ENCODE peak calls at places on chromosomes 11 and 22, in ten cellular contexts. One of them, this sample, is unnamed.

GRCh38 chr11:122796128-122796717 is 42.1 kb upstream of the CRTAM start:
- DNase-seq in amniotic stem cell: no peak
- DNase-seq in BJ: no peak
- DNase-seq in IMR-90: peak
- DNase-seq in activated CD4-positive, alpha-beta T cell treated with anti-CD3 and anti-CD28 coated beads, Interleukin-2, amount 50 U/mL, for 4 hours: peak
- DNase-seq in retina: no peak
- DNase-seq in aorta: no peak
- DNase-seq in HCEC 1CT: peak
- DNase-seq in lower lobe of right lung: peak
- DNase-seq in left lung: peak
- DNase-seq in this sample: no peak

GRCh38 chr22:27934069-27934468 is 15.0 kb upstream of the PITPNB start:
- DNase-seq in aorta: no peak
- DNase-seq in activated CD4-positive, alpha-beta T cell treated with anti-CD3 and anti-CD28 coated beads, Interleukin-2, amount 50 U/mL, for 4 hours: no peak
- DNase-seq in HCEC 1CT: no peak
- DNase-seq in left lung: no peak
- DNase-seq in lower lobe of right lung: no peak
- DNase-seq in retina: no peak
- DNase-seq in amniotic stem cell: no peak
- DNase-seq in IMR-90: no peak
- DNase-seq in BJ: no peak
- DNase-seq in this sample: no peak

GRCh38 chr22:44410396-44411056 is 87.5 kb downstream of the RTL6 start:
- DNase-seq in left lung: peak
- DNase-seq in IMR-90: no peak
- DNase-seq in BJ: no peak
- DNase-seq in retina: no peak
- DNase-seq in lower lobe of right lung: peak
- DNase-seq in activated CD4-positive, alpha-beta T cell treated with anti-CD3 and anti-CD28 coated beads, Interleukin-2, amount 50 U/mL, for 4 hours: no peak
- DNase-seq in HCEC 1CT: no peak
- DNase-seq in amniotic stem cell: no peak
- DNase-seq in aorta: no peak
- DNase-seq in this sample: no peak

GRCh38 chr11:10514713-10515112 is 26.3 kb downstream of the RNF141 start:
- DNase-seq in aorta: no peak
- DNase-seq in activated CD4-positive, alpha-beta T cell treated with anti-CD3 and anti-CD28 coated beads, Interleukin-2, amount 50 U/mL, for 4 hours: no peak
- DNase-seq in left lung: no peak
- DNase-seq in retina: no peak
- DNase-seq in HCEC 1CT: no peak
- DNase-seq in lower lobe of right lung: no peak
- DNase-seq in BJ: no peak
- DNase-seq in amniotic stem cell: no peak
- DNase-seq in IMR-90: peak
- DNase-seq in this sample: no peak

GRCh38 chr11:85811624-85812023 is 683 bp upstream of the SYTL2 start:
- DNase-seq in retina: no peak
- DNase-seq in BJ: no peak
- DNase-seq in activated CD4-positive, alpha-beta T cell treated with anti-CD3 and anti-CD28 coated beads, Interleukin-2, amount 50 U/mL, for 4 hours: no peak
- DNase-seq in aorta: no peak
- DNase-seq in left lung: no peak
- DNase-seq in amniotic stem cell: no peak
- DNase-seq in lower lobe of right lung: no peak
- DNase-seq in IMR-90: no peak
- DNase-seq in HCEC 1CT: no peak
- DNase-seq in this sample: no peak

GRCh38 chr11:2466869-2467694 is 22.3 kb downstream of the KCNQ1 start:
- DNase-seq in HCEC 1CT: no peak
- DNase-seq in retina: no peak
- DNase-seq in activated CD4-positive, alpha-beta T cell treated with anti-CD3 and anti-CD28 coated beads, Interleukin-2, amount 50 U/mL, for 4 hours: no peak
- DNase-seq in left lung: peak
- DNase-seq in BJ: no peak
- DNase-seq in aorta: no peak
- DNase-seq in lower lobe of right lung: no peak
- DNase-seq in amniotic stem cell: no peak
- DNase-seq in IMR-90: no peak
- DNase-seq in this sample: peak

GRCh38 chr11:42544726-42545125 is 767.1 kb upstream of the API5 start:
- DNase-seq in retina: no peak
- DNase-seq in HCEC 1CT: no peak
- DNase-seq in activated CD4-positive, alpha-beta T cell treated with anti-CD3 and anti-CD28 coated beads, Interleukin-2, amount 50 U/mL, for 4 hours: no peak
- DNase-seq in IMR-90: no peak
- DNase-seq in aorta: no peak
- DNase-seq in amniotic stem cell: no peak
- DNase-seq in left lung: no peak
- DNase-seq in lower lobe of right lung: no peak
- DNase-seq in BJ: no peak
- DNase-seq in this sample: no peak

GRCh38 chr11:6733326-6734030 is 38.3 kb downstream of the OR2AG2 start:
- DNase-seq in BJ: no peak
- DNase-seq in retina: no peak
- DNase-seq in IMR-90: no peak
- DNase-seq in left lung: no peak
- DNase-seq in activated CD4-positive, alpha-beta T cell treated with anti-CD3 and anti-CD28 coated beads, Interleukin-2, amount 50 U/mL, for 4 hours: no peak
- DNase-seq in HCEC 1CT: no peak
- DNase-seq in lower lobe of right lung: no peak
- DNase-seq in amniotic stem cell: no peak
- DNase-seq in aorta: no peak
- DNase-seq in this sample: no peak

GRCh38 chr22:46281866-46282678 is 14.3 kb downstream of the TTC38 start:
- DNase-seq in aorta: no peak
- DNase-seq in BJ: no peak
- DNase-seq in HCEC 1CT: no peak
- DNase-seq in activated CD4-positive, alpha-beta T cell treated with anti-CD3 and anti-CD28 coated beads, Interleukin-2, amount 50 U/mL, for 4 hours: no peak
- DNase-seq in lower lobe of right lung: no peak
- DNase-seq in left lung: no peak
- DNase-seq in amniotic stem cell: no peak
- DNase-seq in retina: no peak
- DNase-seq in IMR-90: no peak
- DNase-seq in this sample: no peak

GRCh38 chr22:41009222-41009948 is 58.2 kb downstream of the RBX1 start:
- DNase-seq in BJ: no peak
- DNase-seq in left lung: peak
- DNase-seq in lower lobe of right lung: peak
- DNase-seq in amniotic stem cell: no peak
- DNase-seq in activated CD4-positive, alpha-beta T cell treated with anti-CD3 and anti-CD28 coated beads, Interleukin-2, amount 50 U/mL, for 4 hours: no peak
- DNase-seq in retina: no peak
- DNase-seq in IMR-90: peak
- DNase-seq in HCEC 1CT: peak
- DNase-seq in aorta: no peak
- DNase-seq in this sample: no peak

GRCh38 chr11:27291302-27291889 is 71.6 kb downstream of the CCDC34 start:
- DNase-seq in HCEC 1CT: no peak
- DNase-seq in retina: peak
- DNase-seq in IMR-90: no peak
- DNase-seq in activated CD4-positive, alpha-beta T cell treated with anti-CD3 and anti-CD28 coated beads, Interleukin-2, amount 50 U/mL, for 4 hours: no peak
- DNase-seq in left lung: no peak
- DNase-seq in amniotic stem cell: no peak
- DNase-seq in lower lobe of right lung: no peak
- DNase-seq in BJ: no peak
- DNase-seq in aorta: no peak
- DNase-seq in this sample: no peak

GRCh38 chr11:113387605-113388211 is at the start of gene ANKK1:
- DNase-seq in BJ: no peak
- DNase-seq in retina: peak
- DNase-seq in HCEC 1CT: no peak
- DNase-seq in IMR-90: no peak
- DNase-seq in aorta: no peak
- DNase-seq in amniotic stem cell: no peak
- DNase-seq in lower lobe of right lung: no peak
- DNase-seq in left lung: no peak
- DNase-seq in activated CD4-positive, alpha-beta T cell treated with anti-CD3 and anti-CD28 coated beads, Interleukin-2, amount 50 U/mL, for 4 hours: no peak
- DNase-seq in this sample: no peak

GRCh38 chr11:14894657-14895598 is 2.9 kb upstream of the CYP2R1 start:
- DNase-seq in HCEC 1CT: peak
- DNase-seq in IMR-90: peak
- DNase-seq in lower lobe of right lung: peak
- DNase-seq in left lung: peak
- DNase-seq in aorta: peak
- DNase-seq in retina: no peak
- DNase-seq in activated CD4-positive, alpha-beta T cell treated with anti-CD3 and anti-CD28 coated beads, Interleukin-2, amount 50 U/mL, for 4 hours: no peak
- DNase-seq in amniotic stem cell: no peak
- DNase-seq in BJ: no peak
- DNase-seq in this sample: no peak

GRCh38 chr22:45105281-45105700 is 58.4 kb upstream of the NUP50 start:
- DNase-seq in lower lobe of right lung: no peak
- DNase-seq in retina: no peak
- DNase-seq in HCEC 1CT: peak
- DNase-seq in aorta: no peak
- DNase-seq in activated CD4-positive, alpha-beta T cell treated with anti-CD3 and anti-CD28 coated beads, Interleukin-2, amount 50 U/mL, for 4 hours: no peak
- DNase-seq in IMR-90: peak
- DNase-seq in left lung: no peak
- DNase-seq in BJ: peak
- DNase-seq in amniotic stem cell: no peak
- DNase-seq in this sample: no peak

GRCh38 chr11:9859491-9860305 is 195.8 kb downstream of the SWAP70 start:
- DNase-seq in aorta: no peak
- DNase-seq in retina: no peak
- DNase-seq in BJ: no peak
- DNase-seq in IMR-90: peak
- DNase-seq in left lung: no peak
- DNase-seq in lower lobe of right lung: no peak
- DNase-seq in amniotic stem cell: no peak
- DNase-seq in HCEC 1CT: peak
- DNase-seq in activated CD4-positive, alpha-beta T cell treated with anti-CD3 and anti-CD28 coated beads, Interleukin-2, amount 50 U/mL, for 4 hours: no peak
- DNase-seq in this sample: no peak

GRCh38 chr11:70532066-70532440 is 133.7 kb downstream of the CTTN start:
- DNase-seq in left lung: no peak
- DNase-seq in activated CD4-positive, alpha-beta T cell treated with anti-CD3 and anti-CD28 coated beads, Interleukin-2, amount 50 U/mL, for 4 hours: no peak
- DNase-seq in retina: no peak
- DNase-seq in IMR-90: peak
- DNase-seq in aorta: peak
- DNase-seq in lower lobe of right lung: no peak
- DNase-seq in BJ: no peak
- DNase-seq in amniotic stem cell: no peak
- DNase-seq in HCEC 1CT: no peak
- DNase-seq in this sample: peak

GRCh38 chr11:3106736-3107524 is 49.7 kb upstream of the CARS1 start:
- DNase-seq in retina: no peak
- DNase-seq in left lung: peak
- DNase-seq in aorta: peak
- DNase-seq in amniotic stem cell: no peak
- DNase-seq in lower lobe of right lung: peak
- DNase-seq in IMR-90: no peak
- DNase-seq in HCEC 1CT: no peak
- DNase-seq in activated CD4-positive, alpha-beta T cell treated with anti-CD3 and anti-CD28 coated beads, Interleukin-2, amount 50 U/mL, for 4 hours: no peak
- DNase-seq in BJ: no peak
- DNase-seq in this sample: peak

GRCh38 chr11:117829369-117829725 is 4.8 kb upstream of the FXYD2 start:
- DNase-seq in BJ: no peak
- DNase-seq in activated CD4-positive, alpha-beta T cell treated with anti-CD3 and anti-CD28 coated beads, Interleukin-2, amount 50 U/mL, for 4 hours: no peak
- DNase-seq in retina: no peak
- DNase-seq in lower lobe of right lung: no peak
- DNase-seq in IMR-90: no peak
- DNase-seq in aorta: no peak
- DNase-seq in amniotic stem cell: no peak
- DNase-seq in HCEC 1CT: no peak
- DNase-seq in left lung: no peak
- DNase-seq in this sample: no peak

GRCh38 chr11:12170984-12171383 is 60.6 kb downstream of the MICAL2 start:
- DNase-seq in aorta: peak
- DNase-seq in IMR-90: peak
- DNase-seq in HCEC 1CT: peak
- DNase-seq in amniotic stem cell: no peak
- DNase-seq in retina: no peak
- DNase-seq in left lung: no peak
- DNase-seq in lower lobe of right lung: no peak
- DNase-seq in BJ: no peak
- DNase-seq in activated CD4-positive, alpha-beta T cell treated with anti-CD3 and anti-CD28 coated beads, Interleukin-2, amount 50 U/mL, for 4 hours: no peak
- DNase-seq in this sample: no peak

GRCh38 chr11:61091373-61092279 is 10.7 kb upstream of the CD5 start:
- DNase-seq in lower lobe of right lung: no peak
- DNase-seq in aorta: no peak
- DNase-seq in HCEC 1CT: no peak
- DNase-seq in activated CD4-positive, alpha-beta T cell treated with anti-CD3 and anti-CD28 coated beads, Interleukin-2, amount 50 U/mL, for 4 hours: no peak
- DNase-seq in left lung: peak
- DNase-seq in amniotic stem cell: no peak
- DNase-seq in BJ: no peak
- DNase-seq in retina: no peak
- DNase-seq in IMR-90: peak
- DNase-seq in this sample: no peak

GRCh38 chr22:46770726-46771125 is 8.3 kb downstream of the TBC1D22A start:
- DNase-seq in left lung: peak
- DNase-seq in HCEC 1CT: no peak
- DNase-seq in amniotic stem cell: no peak
- DNase-seq in aorta: peak
- DNase-seq in retina: no peak
- DNase-seq in IMR-90: no peak
- DNase-seq in lower lobe of right lung: no peak
- DNase-seq in activated CD4-positive, alpha-beta T cell treated with anti-CD3 and anti-CD28 coated beads, Interleukin-2, amount 50 U/mL, for 4 hours: no peak
- DNase-seq in BJ: no peak
- DNase-seq in this sample: no peak

GRCh38 chr22:44403166-44403565 is 90.4 kb upstream of the SHISAL1 start:
- DNase-seq in left lung: peak
- DNase-seq in lower lobe of right lung: no peak
- DNase-seq in BJ: no peak
- DNase-seq in amniotic stem cell: no peak
- DNase-seq in IMR-90: no peak
- DNase-seq in HCEC 1CT: no peak
- DNase-seq in retina: peak
- DNase-seq in aorta: peak
- DNase-seq in activated CD4-positive, alpha-beta T cell treated with anti-CD3 and anti-CD28 coated beads, Interleukin-2, amount 50 U/mL, for 4 hours: no peak
- DNase-seq in this sample: no peak

GRCh38 chr11:1933416-1934325 is 13.5 kb upstream of the MRPL23 start:
- DNase-seq in aorta: peak
- DNase-seq in amniotic stem cell: no peak
- DNase-seq in left lung: peak
- DNase-seq in BJ: no peak
- DNase-seq in HCEC 1CT: no peak
- DNase-seq in activated CD4-positive, alpha-beta T cell treated with anti-CD3 and anti-CD28 coated beads, Interleukin-2, amount 50 U/mL, for 4 hours: no peak
- DNase-seq in IMR-90: no peak
- DNase-seq in retina: no peak
- DNase-seq in lower lobe of right lung: no peak
- DNase-seq in this sample: peak

This sample was measured in RWPE2.